ENCODE peak calls at places on chromosomes 11 and 22, in nine cellular contexts. X is cerebellum; D is NCI-H524; T is A549; E is islet precursor cell; I is stimulated activated CD8-positive, alpha-beta memory T cell treated with anti-CD3 and anti-CD28 coated beads, Interleukin-2, amount 100 ng/mL, for 1 hour; L is LoVo; M is dorsolateral prefrontal cortex; Q is hypothalamus. R is an unnamed sample.

GRCh38 chr11:74926304-74927030 is 22.4 kb downstream of the XRRA1 start:
- DNase-seq in X (no peak), D (no peak), T (no peak), E (no peak), I (no peak), L (no peak), M (no peak), Q (no peak), R (no peak)

GRCh38 chr22:36606114-36606513 is 77.1 kb upstream of the EIF3D start:
- DNase-seq in X (peak; percentile 61), D (no peak), T (no peak), E (no peak), I (no peak), L (no peak), M (no peak), Q (no peak), R (no peak)

GRCh38 chr22:23696326-23696851 is 5.6 kb downstream of the RGL4 start:
- DNase-seq in X (no peak), D (no peak), T (no peak), E (no peak), I (peak; percentile 57), L (no peak), M (no peak), Q (no peak), R (no peak)

GRCh38 chr11:33687733-33688479 is 12.7 kb downstream of the C11orf91 start:
- DNase-seq in X (peak; percentile 85), D (peak; percentile 37), T (peak; percentile 76), E (peak; percentile 78), I (no peak), L (peak; percentile 62), M (no peak), Q (no peak), R (peak; percentile 75)

GRCh38 chr11:67079065-67079464 is 22.4 kb downstream of the RHOD start:
- DNase-seq in X (no peak), D (no peak), T (no peak), E (no peak), I (no peak), L (no peak), M (no peak), Q (no peak), R (no peak)

GRCh38 chr11:16604784-16605439 is 133.5 kb upstream of the C11orf58 start:
- DNase-seq in X (no peak), D (no peak), T (no peak), E (peak; percentile 78), I (no peak), L (peak; percentile 42), M (no peak), Q (no peak), R (no peak)

GRCh38 chr11:19243143-19243542 is 2.4 kb upstream of the E2F8 start:
- DNase-seq in X (no peak), D (no peak), T (no peak), E (no peak), I (no peak), L (no peak), M (no peak), Q (no peak), R (no peak)

GRCh38 chr11:30488304-30488998 is 97.7 kb downstream of the MPPED2 start:
- DNase-seq in X (no peak), D (peak; percentile 5), T (peak; percentile 3), E (no peak), I (no peak), L (peak; percentile 27), M (no peak), Q (no peak), R (no peak)

GRCh38 chr22:36331912-36332622 is 55.7 kb downstream of the MYH9 start:
- DNase-seq in X (peak; percentile 67), D (no peak), T (no peak), E (peak; percentile 73), I (peak; percentile 39), L (no peak), M (peak; percentile 67), Q (no peak), R (peak; percentile 18)

GRCh38 chr11:11985954-11986949 is 22.2 kb downstream of the DKK3 start:
- DNase-seq in X (no peak), D (no peak), T (no peak), E (no peak), I (no peak), L (no peak), M (no peak), Q (no peak), R (no peak)

GRCh38 chr11:118895093-118896039 is 11.7 kb downstream of the CXCR5 start:
- DNase-seq in X (no peak), D (no peak), T (no peak), E (no peak), I (peak; percentile 56), L (no peak), M (no peak), Q (no peak), R (no peak)

GRCh38 chr11:109362059-109362458 is 59.9 kb upstream of the C11orf87 start:
- DNase-seq in X (no peak), D (no peak), T (no peak), E (no peak), I (no peak), L (no peak), M (no peak), Q (no peak), R (no peak)

GRCh38 chr11:110092577-110093406 is at the start of gene ZC3H12C:
- DNase-seq in X (peak; percentile 74), D (peak; percentile 80), T (peak; percentile 87), E (peak; percentile 96), I (no peak), L (peak; percentile 83), M (peak; percentile 81), Q (peak; percentile 80), R (peak; percentile 81)

GRCh38 chr11:129768356-129768755 is 47.3 kb upstream of the TMEM45B start:
- DNase-seq in X (no peak), D (no peak), T (no peak), E (no peak), I (no peak), L (no peak), M (no peak), Q (no peak), R (no peak)

GRCh38 chr11:71269603-71270511 is 17.5 kb upstream of the SHANK2 start:
- DNase-seq in X (no peak), D (no peak), T (no peak), E (peak; percentile 37), I (no peak), L (no peak), M (no peak), Q (no peak), R (no peak)

GRCh38 chr11:36672815-36673450 is 74.9 kb upstream of the RAG2 start:
- DNase-seq in X (peak; percentile 7), D (no peak), T (peak; percentile 58), E (no peak), I (no peak), L (peak; percentile 58), M (no peak), Q (no peak), R (peak; percentile 55)

GRCh38 chr11:70862093-70862492 is 390.3 kb downstream of the SHANK2 start:
- DNase-seq in X (no peak), D (no peak), T (no peak), E (no peak), I (no peak), L (no peak), M (no peak), Q (no peak), R (no peak)

GRCh38 chr11:93085097-93085496 is 112.7 kb downstream of the SLC36A4 start:
- DNase-seq in X (no peak), D (no peak), T (no peak), E (no peak), I (no peak), L (no peak), M (no peak), Q (no peak), R (peak; percentile 22)

GRCh38 chr11:2799881-2800654 is 85.5 kb downstream of the CDKN1C start:
- DNase-seq in X (no peak), D (no peak), T (no peak), E (peak; percentile 85), I (no peak), L (no peak), M (peak; percentile 25), Q (no peak), R (no peak)

GRCh38 chr22:22032099-22032905 is 49.7 kb upstream of the TOP3B start:
- DNase-seq in X (no peak), D (no peak), T (no peak), E (no peak), I (no peak), L (no peak), M (no peak), Q (no peak), R (no peak)

R was measured in midbrain.